ENCODE peak calls at places on chromosomes 16 and 17, in four cellular contexts. One of them, this sample, is unnamed.

GRCh38 chr16:85313541-85314208 is 201.4 kb upstream of the CIBAR2 start:
- DNase-seq in GM12878: no peak
- DNase-seq in K562: no peak
- DNase-seq in HL-60: no peak
- DNase-seq in this sample: no peak

GRCh38 chr16:64051826-64052225 is 1070.0 kb downstream of the CDH11 start:
- DNase-seq in GM12878: no peak
- DNase-seq in K562: no peak
- DNase-seq in HL-60: no peak
- DNase-seq in this sample: no peak

GRCh38 chr17:38749222-38750043 is 1.3 kb upstream of the PCGF2 start:
- DNase-seq in GM12878: no peak
- DNase-seq in K562: peak; percentile 96
- DNase-seq in HL-60: peak; percentile 66
- DNase-seq in this sample: no peak

GRCh38 chr16:70574595-70575271 is 51.1 kb downstream of the SF3B3 start:
- DNase-seq in GM12878: no peak
- DNase-seq in K562: no peak
- DNase-seq in HL-60: no peak
- DNase-seq in this sample: no peak

GRCh38 chr16:1979271-1980025 is 1.8 kb downstream of the NOXO1 start:
- DNase-seq in GM12878: no peak
- DNase-seq in K562: no peak
- DNase-seq in HL-60: no peak
- DNase-seq in this sample: no peak

GRCh38 chr16:19716183-19716582 is 1.8 kb downstream of the KNOP1 start:
- DNase-seq in GM12878: no peak
- DNase-seq in K562: no peak
- DNase-seq in HL-60: no peak
- DNase-seq in this sample: no peak

GRCh38 chr17:50165867-50166517 is at the start of gene SGCA:
- DNase-seq in GM12878: no peak
- DNase-seq in K562: no peak
- DNase-seq in HL-60: no peak
- DNase-seq in this sample: no peak

GRCh38 chr17:34314279-34314678 is 5.0 kb upstream of the CCL8 start:
- DNase-seq in GM12878: no peak
- DNase-seq in K562: no peak
- DNase-seq in HL-60: no peak
- DNase-seq in this sample: no peak

GRCh38 chr17:78230996-78231931 is at the start of gene TMEM235:
- DNase-seq in GM12878: no peak
- DNase-seq in K562: no peak
- DNase-seq in HL-60: no peak
- DNase-seq in this sample: no peak

GRCh38 chr16:27503662-27504061 is 46.1 kb downstream of the GTF3C1 start:
- DNase-seq in GM12878: no peak
- DNase-seq in K562: no peak
- DNase-seq in HL-60: no peak
- DNase-seq in this sample: no peak

GRCh38 chr17:10802487-10803284 is 1.2 kb downstream of the TMEM238L start:
- DNase-seq in GM12878: no peak
- DNase-seq in K562: no peak
- DNase-seq in HL-60: no peak
- DNase-seq in this sample: no peak

GRCh38 chr16:20878682-20879147 is 21.4 kb downstream of the DCUN1D3 start:
- DNase-seq in GM12878: no peak
- DNase-seq in K562: no peak
- DNase-seq in HL-60: no peak
- DNase-seq in this sample: no peak

GRCh38 chr17:63700528-63701441 is 860 bp upstream of the LIMD2 start:
- DNase-seq in GM12878: no peak
- DNase-seq in K562: no peak
- DNase-seq in HL-60: no peak
- DNase-seq in this sample: peak; percentile 65

GRCh38 chr17:55814377-55814776 is 63.5 kb downstream of the PCTP start:
- DNase-seq in GM12878: no peak
- DNase-seq in K562: no peak
- DNase-seq in HL-60: no peak
- DNase-seq in this sample: no peak

GRCh38 chr16:66287416-66287815 is 79.1 kb upstream of the CDH5 start:
- DNase-seq in GM12878: no peak
- DNase-seq in K562: no peak
- DNase-seq in HL-60: no peak
- DNase-seq in this sample: no peak

GRCh38 chr16:84983308-84983707 is 28.0 kb downstream of the ZDHHC7 start:
- DNase-seq in GM12878: no peak
- DNase-seq in K562: no peak
- DNase-seq in HL-60: no peak
- DNase-seq in this sample: no peak

GRCh38 chr16:59567496-59567895 is 833.4 kb upstream of the GOT2 start:
- DNase-seq in GM12878: no peak
- DNase-seq in K562: no peak
- DNase-seq in HL-60: no peak
- DNase-seq in this sample: no peak

GRCh38 chr17:77948690-77949114 is 9.8 kb upstream of the TNRC6C start:
- DNase-seq in GM12878: no peak
- DNase-seq in K562: peak; percentile 22
- DNase-seq in HL-60: no peak
- DNase-seq in this sample: no peak

GRCh38 chr16:12517310-12517694 is 286.4 kb downstream of the CPPED1 start:
- DNase-seq in GM12878: no peak
- DNase-seq in K562: no peak
- DNase-seq in HL-60: no peak
- DNase-seq in this sample: no peak

GRCh38 chr16:49866533-49867155 is 10.7 kb upstream of the ZNF423 start:
- DNase-seq in GM12878: no peak
- DNase-seq in K562: no peak
- DNase-seq in HL-60: no peak
- DNase-seq in this sample: no peak

GRCh38 chr17:31907342-31907975 is 6.0 kb upstream of the UTP6 start:
- DNase-seq in GM12878: no peak
- DNase-seq in K562: peak; percentile 17
- DNase-seq in HL-60: no peak
- DNase-seq in this sample: no peak

GRCh38 chr16:72123426-72123825 is 29.8 kb downstream of the DHX38 start:
- DNase-seq in GM12878: no peak
- DNase-seq in K562: no peak
- DNase-seq in HL-60: no peak
- DNase-seq in this sample: no peak

GRCh38 chr16:2015117-2015946 is 4.3 kb upstream of the NPW start:
- DNase-seq in GM12878: no peak
- DNase-seq in K562: no peak
- DNase-seq in HL-60: no peak
- DNase-seq in this sample: no peak

GRCh38 chr17:51734462-51734861 is 424.1 kb downstream of the CA10 start:
- DNase-seq in GM12878: no peak
- DNase-seq in K562: no peak
- DNase-seq in HL-60: no peak
- DNase-seq in this sample: no peak

GRCh38 chr17:75078097-75079022 is 9.4 kb upstream of the SLC16A5 start:
- DNase-seq in GM12878: peak; percentile 40
- DNase-seq in K562: no peak
- DNase-seq in HL-60: no peak
- DNase-seq in this sample: no peak

GRCh38 chr16:66662445-66663194 is 33.9 kb downstream of the CMTM4 start:
- DNase-seq in GM12878: no peak
- DNase-seq in K562: peak; percentile 65
- DNase-seq in HL-60: no peak
- DNase-seq in this sample: no peak

GRCh38 chr16:29007865-29008593 is 23.2 kb downstream of the LAT start:
- DNase-seq in GM12878: no peak
- DNase-seq in K562: peak; percentile 83
- DNase-seq in HL-60: no peak
- DNase-seq in this sample: no peak
- TF ChIP-seq SPI1 in GM12878: no peak
- TF ChIP-seq SPI1 in K562: no peak
- TF ChIP-seq SPI1 in HL-60: peak; percentile 32
- TF ChIP-seq SPI1 in this sample: no peak

GRCh38 chr16:14186007-14186953 is 115.2 kb downstream of the MRTFB start:
- DNase-seq in GM12878: no peak
- DNase-seq in K562: peak; percentile 18
- DNase-seq in HL-60: no peak
- DNase-seq in this sample: no peak
- TF ChIP-seq SPI1 in GM12878: no peak
- TF ChIP-seq SPI1 in K562: no peak
- TF ChIP-seq SPI1 in HL-60: no peak
- TF ChIP-seq SPI1 in this sample: no peak

GRCh38 chr17:73158133-73158532 is 6.7 kb upstream of the SSTR2 start:
- DNase-seq in GM12878: no peak
- DNase-seq in K562: no peak
- DNase-seq in HL-60: no peak
- DNase-seq in this sample: no peak

GRCh38 chr17:73155410-73156165 is 9.2 kb upstream of the SSTR2 start:
- DNase-seq in GM12878: no peak
- DNase-seq in K562: no peak
- DNase-seq in HL-60: no peak
- DNase-seq in this sample: no peak

GRCh38 chr17:73156887-73157870 is 7.6 kb upstream of the SSTR2 start:
- DNase-seq in GM12878: peak; percentile 57
- DNase-seq in K562: no peak
- DNase-seq in HL-60: no peak
- DNase-seq in this sample: no peak

GRCh38 chr17:73151888-73152633 is 12.7 kb upstream of the SSTR2 start:
- DNase-seq in GM12878: no peak
- DNase-seq in K562: no peak
- DNase-seq in HL-60: no peak
- DNase-seq in this sample: no peak

GRCh38 chr17:73156166-73156840 is 8.5 kb upstream of the SSTR2 start:
- DNase-seq in GM12878: no peak
- DNase-seq in K562: peak; percentile 71
- DNase-seq in HL-60: no peak
- DNase-seq in this sample: peak; percentile 66
- TF ChIP-seq SPI1 in GM12878: no peak
- TF ChIP-seq SPI1 in K562: no peak
- TF ChIP-seq SPI1 in HL-60: no peak
- TF ChIP-seq SPI1 in this sample: no peak

GRCh38 chr16:3306078-3306477 is 781 bp downstream of the ZNF75A start:
- DNase-seq in GM12878: no peak
- DNase-seq in K562: no peak
- DNase-seq in HL-60: no peak
- DNase-seq in this sample: no peak

GRCh38 chr16:3305109-3306068 is at the start of the genes TIGD7 and ZNF75A:
- DNase-seq in GM12878: peak; percentile 45
- DNase-seq in K562: peak; percentile 91
- DNase-seq in HL-60: peak; percentile 93
- DNase-seq in this sample: peak; percentile 88

GRCh38 chr16:3304370-3304769 is 860 bp downstream of the TIGD7 start:
- DNase-seq in GM12878: no peak
- DNase-seq in K562: no peak
- DNase-seq in HL-60: no peak
- DNase-seq in this sample: no peak
- TF ChIP-seq SPI1 in GM12878: no peak
- TF ChIP-seq SPI1 in K562: no peak
- TF ChIP-seq SPI1 in HL-60: no peak
- TF ChIP-seq SPI1 in this sample: no peak

GRCh38 chr16:29663829-29664132 is 734 bp downstream of the SPN start:
- DNase-seq in GM12878: no peak
- DNase-seq in K562: no peak
- DNase-seq in HL-60: peak; percentile 83
- DNase-seq in this sample: no peak

GRCh38 chr16:29667755-29668154 is 4.7 kb downstream of the SPN start:
- DNase-seq in GM12878: no peak
- DNase-seq in K562: no peak
- DNase-seq in HL-60: peak; percentile 67
- DNase-seq in this sample: no peak

GRCh38 chr16:29663020-29663828 is at the start of gene SPN:
- DNase-seq in GM12878: no peak
- DNase-seq in K562: peak; percentile 92
- DNase-seq in HL-60: peak; percentile 92
- DNase-seq in this sample: no peak

GRCh38 chr16:29664133-29664912 is 1.3 kb downstream of the SPN start:
- DNase-seq in GM12878: no peak
- DNase-seq in K562: peak; percentile 79
- DNase-seq in HL-60: peak; percentile 91
- DNase-seq in this sample: no peak

GRCh38 chr16:29665294-29666077 is 2.4 kb downstream of the SPN start:
- DNase-seq in GM12878: no peak
- DNase-seq in K562: no peak
- DNase-seq in HL-60: no peak
- DNase-seq in this sample: no peak
- TF ChIP-seq SPI1 in GM12878: no peak
- TF ChIP-seq SPI1 in K562: no peak
- TF ChIP-seq SPI1 in HL-60: no peak
- TF ChIP-seq SPI1 in this sample: no peak

GRCh38 chr16:47026492-47026891 is 53.0 kb upstream of the DNAJA2 start:
- DNase-seq in GM12878: no peak
- DNase-seq in K562: no peak
- DNase-seq in HL-60: no peak
- DNase-seq in this sample: no peak

GRCh38 chr16:47026947-47027346 is 53.5 kb upstream of the DNAJA2 start:
- DNase-seq in GM12878: no peak
- DNase-seq in K562: no peak
- DNase-seq in HL-60: no peak
- DNase-seq in this sample: no peak

GRCh38 chr16:47029724-47030123 is 56.2 kb upstream of the DNAJA2 start:
- DNase-seq in GM12878: no peak
- DNase-seq in K562: no peak
- DNase-seq in HL-60: no peak
- DNase-seq in this sample: no peak

GRCh38 chr16:47025641-47026040 is 52.2 kb upstream of the DNAJA2 start:
- DNase-seq in GM12878: no peak
- DNase-seq in K562: no peak
- DNase-seq in HL-60: no peak
- DNase-seq in this sample: no peak

GRCh38 chr16:47028767-47029377 is 55.4 kb upstream of the DNAJA2 start:
- DNase-seq in GM12878: no peak
- DNase-seq in K562: no peak
- DNase-seq in HL-60: no peak
- DNase-seq in this sample: no peak
- TF ChIP-seq SPI1 in GM12878: no peak
- TF ChIP-seq SPI1 in K562: no peak
- TF ChIP-seq SPI1 in HL-60: no peak
- TF ChIP-seq SPI1 in this sample: no peak

DNA sequence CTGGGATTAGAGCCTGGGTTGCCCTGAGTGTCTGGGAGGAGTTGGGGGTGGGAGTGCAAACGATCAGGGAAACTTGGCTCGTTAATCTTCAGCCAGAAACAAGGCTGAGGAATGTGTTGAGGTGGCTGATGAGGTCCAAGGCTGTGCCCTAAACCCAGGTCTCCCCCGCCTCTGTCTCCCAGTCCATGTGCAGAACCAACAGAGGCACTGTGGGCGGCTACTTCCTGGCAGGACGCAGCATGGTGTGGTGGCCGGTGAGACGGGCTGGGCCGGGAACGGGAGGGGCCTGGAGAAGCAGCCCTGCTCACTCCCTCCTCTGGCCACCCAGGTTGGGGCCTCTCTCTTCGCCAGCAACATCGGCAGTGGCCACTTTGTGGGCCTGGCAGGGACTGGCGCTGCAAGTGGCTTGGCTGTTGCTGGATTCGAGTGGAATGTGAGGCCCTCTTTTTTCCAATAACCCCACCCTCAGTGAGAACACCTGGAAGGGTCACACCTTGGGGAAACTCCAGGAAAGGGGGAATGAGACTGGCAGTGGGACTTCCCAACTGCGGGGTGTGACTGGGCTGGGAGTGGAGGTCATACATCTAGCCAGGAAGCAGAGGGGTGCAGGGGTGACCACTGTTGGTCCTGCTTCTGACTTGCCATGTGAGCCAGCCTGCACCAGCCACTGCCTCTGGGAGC is 1.7 kb downstream of the SLC5A2 start:
- DNase-seq in GM12878: no peak
- DNase-seq in K562: peak; percentile 32
- DNase-seq in HL-60: no peak
- DNase-seq in this sample: no peak
- TF ChIP-seq SPI1 in GM12878: no peak
- TF ChIP-seq SPI1 in K562: no peak
- TF ChIP-seq SPI1 in HL-60: no peak
- TF ChIP-seq SPI1 in this sample: no peak